ENCODE peak calls at places on chromosomes 13 and 19, in four cellular contexts. One of them, this sample, is unnamed.

GRCh38 chr13:27942972-27943371 is 23.2 kb downstream of the PDX1 start:
- DNase-seq in dorsolateral prefrontal cortex: no peak
- DNase-seq in A673: no peak
- DNase-seq in cardiac muscle cell: no peak
- DNase-seq in this sample: no peak

GRCh38 chr13:98385591-98385990 is 191.3 kb downstream of the STK24 start:
- DNase-seq in dorsolateral prefrontal cortex: no peak
- DNase-seq in cardiac muscle cell: no peak
- DNase-seq in A673: no peak
- DNase-seq in this sample: no peak

GRCh38 chr19:33064117-33064777 is 441 bp downstream of the RHPN2 start:
- DNase-seq in dorsolateral prefrontal cortex: no peak
- DNase-seq in A673: peak; percentile 46
- DNase-seq in cardiac muscle cell: peak; percentile 15
- DNase-seq in this sample: peak; percentile 86

GRCh38 chr13:94061316-94061715 is 418.2 kb downstream of the DCT start:
- DNase-seq in A673: no peak
- DNase-seq in cardiac muscle cell: no peak
- DNase-seq in dorsolateral prefrontal cortex: no peak
- DNase-seq in this sample: no peak

GRCh38 chr19:47284324-47284899 is 9.7 kb downstream of the INAFM1 start:
- DNase-seq in dorsolateral prefrontal cortex: no peak
- DNase-seq in A673: peak; percentile 79
- DNase-seq in cardiac muscle cell: peak; percentile 76
- DNase-seq in this sample: peak; percentile 75

GRCh38 chr19:47660435-47660832 is 51.5 kb downstream of the BICRA start:
- DNase-seq in A673: no peak
- DNase-seq in dorsolateral prefrontal cortex: no peak
- DNase-seq in cardiac muscle cell: no peak
- DNase-seq in this sample: peak; percentile 61

GRCh38 chr19:10891360-10892108 is 20.2 kb downstream of the CARM1 start:
- DNase-seq in dorsolateral prefrontal cortex: no peak
- DNase-seq in A673: no peak
- DNase-seq in cardiac muscle cell: peak; percentile 35
- DNase-seq in this sample: no peak

GRCh38 chr13:99610702-99611289 is 109.5 kb downstream of the TM9SF2 start:
- DNase-seq in A673: peak; percentile 32
- DNase-seq in cardiac muscle cell: no peak
- DNase-seq in dorsolateral prefrontal cortex: no peak
- DNase-seq in this sample: no peak

GRCh38 chr19:13993554-13994308 is 12.4 kb downstream of the RFX1 start:
- DNase-seq in A673: no peak
- DNase-seq in dorsolateral prefrontal cortex: no peak
- DNase-seq in cardiac muscle cell: no peak
- DNase-seq in this sample: no peak

GRCh38 chr13:52405767-52406494 is at the start of gene THSD1:
- DNase-seq in cardiac muscle cell: peak; percentile 52
- DNase-seq in A673: peak; percentile 22
- DNase-seq in dorsolateral prefrontal cortex: no peak
- DNase-seq in this sample: peak; percentile 34

GRCh38 chr19:52660981-52661380 is 22.8 kb upstream of the ZNF83 start:
- DNase-seq in cardiac muscle cell: no peak
- DNase-seq in A673: no peak
- DNase-seq in dorsolateral prefrontal cortex: no peak
- DNase-seq in this sample: no peak

GRCh38 chr13:28540612-28541011 is 45.7 kb upstream of the FLT1 start:
- DNase-seq in dorsolateral prefrontal cortex: no peak
- DNase-seq in A673: no peak
- DNase-seq in cardiac muscle cell: peak; percentile 31
- DNase-seq in this sample: no peak

GRCh38 chr13:47822036-47822435 is 179.0 kb downstream of the SUCLA2 start:
- DNase-seq in dorsolateral prefrontal cortex: no peak
- DNase-seq in A673: no peak
- DNase-seq in cardiac muscle cell: no peak
- DNase-seq in this sample: no peak

GRCh38 chr13:86087241-86087640 is 288.0 kb upstream of the SLITRK6 start:
- DNase-seq in A673: no peak
- DNase-seq in dorsolateral prefrontal cortex: no peak
- DNase-seq in cardiac muscle cell: no peak
- DNase-seq in this sample: no peak

GRCh38 chr13:37418490-37418889 is 180.1 kb downstream of the POSTN start:
- DNase-seq in dorsolateral prefrontal cortex: no peak
- DNase-seq in cardiac muscle cell: peak; percentile 10
- DNase-seq in A673: no peak
- DNase-seq in this sample: no peak

GRCh38 chr13:35988648-35989081 is 142.5 kb downstream of the DCLK1 start:
- DNase-seq in dorsolateral prefrontal cortex: no peak
- DNase-seq in cardiac muscle cell: peak; percentile 92
- DNase-seq in A673: peak; percentile 77
- DNase-seq in this sample: no peak

GRCh38 chr13:48334534-48335127 is 31.1 kb downstream of the RB1 start:
- DNase-seq in A673: peak; percentile 47
- DNase-seq in cardiac muscle cell: peak; percentile 61
- DNase-seq in dorsolateral prefrontal cortex: no peak
- DNase-seq in this sample: no peak

GRCh38 chr13:59982631-59983382 is 180.9 kb downstream of the DIAPH3 start:
- DNase-seq in dorsolateral prefrontal cortex: no peak
- DNase-seq in A673: no peak
- DNase-seq in cardiac muscle cell: peak; percentile 41
- DNase-seq in this sample: no peak

GRCh38 chr13:28012896-28013295 is 24.4 kb upstream of the URAD start:
- DNase-seq in dorsolateral prefrontal cortex: no peak
- DNase-seq in A673: no peak
- DNase-seq in cardiac muscle cell: no peak
- DNase-seq in this sample: no peak

GRCh38 chr13:106033634-106034033 is 501.8 kb downstream of the EFNB2 start:
- DNase-seq in dorsolateral prefrontal cortex: no peak
- DNase-seq in A673: peak; percentile 4
- DNase-seq in cardiac muscle cell: peak; percentile 87
- DNase-seq in this sample: no peak

GRCh38 chr19:56098731-56099577 is 22.1 kb downstream of the ZNF787 start:
- DNase-seq in A673: no peak
- DNase-seq in dorsolateral prefrontal cortex: no peak
- DNase-seq in cardiac muscle cell: no peak
- DNase-seq in this sample: no peak

GRCh38 chr13:93227280-93227905 is 786 bp downstream of the GPC6 start:
- DNase-seq in A673: peak; percentile 74
- DNase-seq in cardiac muscle cell: peak; percentile 70
- DNase-seq in dorsolateral prefrontal cortex: no peak
- DNase-seq in this sample: no peak

GRCh38 chr19:46546194-46546896 is 50.7 kb upstream of the PNMA8B start:
- DNase-seq in cardiac muscle cell: no peak
- DNase-seq in A673: peak; percentile 52
- DNase-seq in dorsolateral prefrontal cortex: peak; percentile 65
- DNase-seq in this sample: peak; percentile 83

GRCh38 chr13:52599853-52600603 is 42.2 kb upstream of the HNRNPA1L2 start:
- DNase-seq in A673: peak; percentile 14
- DNase-seq in cardiac muscle cell: peak; percentile 53
- DNase-seq in dorsolateral prefrontal cortex: no peak
- DNase-seq in this sample: no peak

GRCh38 chr13:32256243-32256642 is 58.9 kb downstream of the ZAR1L start:
- DNase-seq in cardiac muscle cell: no peak
- DNase-seq in A673: no peak
- DNase-seq in dorsolateral prefrontal cortex: no peak
- DNase-seq in this sample: no peak

GRCh38 chr13:99564389-99564788 is 63.1 kb downstream of the TM9SF2 start:
- DNase-seq in dorsolateral prefrontal cortex: no peak
- DNase-seq in cardiac muscle cell: no peak
- DNase-seq in A673: no peak
- DNase-seq in this sample: no peak

GRCh38 chr19:38267780-38268430 is 3.5 kb downstream of the SPINT2 start:
- DNase-seq in cardiac muscle cell: no peak
- DNase-seq in A673: no peak
- DNase-seq in dorsolateral prefrontal cortex: no peak
- DNase-seq in this sample: peak; percentile 68

GRCh38 chr19:15758379-15758778 is 20.6 kb downstream of the OR10H3 start:
- DNase-seq in cardiac muscle cell: no peak
- DNase-seq in dorsolateral prefrontal cortex: no peak
- DNase-seq in A673: no peak
- DNase-seq in this sample: no peak

GRCh38 chr19:47230122-47230920 is 678 bp downstream of the BBC3 start:
- DNase-seq in dorsolateral prefrontal cortex: peak; percentile 35
- DNase-seq in cardiac muscle cell: peak; percentile 51
- DNase-seq in A673: no peak
- DNase-seq in this sample: peak; percentile 86

GRCh38 chr19:47658431-47659383 is 49.8 kb downstream of the BICRA start:
- DNase-seq in cardiac muscle cell: peak; percentile 78
- DNase-seq in dorsolateral prefrontal cortex: no peak
- DNase-seq in A673: no peak
- DNase-seq in this sample: peak; percentile 52

GRCh38 chr13:20442370-20442769 is 83.3 kb downstream of the CRYL1 start:
- DNase-seq in dorsolateral prefrontal cortex: no peak
- DNase-seq in cardiac muscle cell: no peak
- DNase-seq in A673: no peak
- DNase-seq in this sample: no peak

GRCh38 chr13:88622362-88622973 is 951.3 kb downstream of the SLITRK5 start:
- DNase-seq in cardiac muscle cell: no peak
- DNase-seq in dorsolateral prefrontal cortex: no peak
- DNase-seq in A673: no peak
- DNase-seq in this sample: no peak

GRCh38 chr19:13156968-13157882 is 7.0 kb downstream of the IER2 start:
- DNase-seq in A673: no peak
- DNase-seq in cardiac muscle cell: no peak
- DNase-seq in dorsolateral prefrontal cortex: no peak
- DNase-seq in this sample: no peak

DNA sequence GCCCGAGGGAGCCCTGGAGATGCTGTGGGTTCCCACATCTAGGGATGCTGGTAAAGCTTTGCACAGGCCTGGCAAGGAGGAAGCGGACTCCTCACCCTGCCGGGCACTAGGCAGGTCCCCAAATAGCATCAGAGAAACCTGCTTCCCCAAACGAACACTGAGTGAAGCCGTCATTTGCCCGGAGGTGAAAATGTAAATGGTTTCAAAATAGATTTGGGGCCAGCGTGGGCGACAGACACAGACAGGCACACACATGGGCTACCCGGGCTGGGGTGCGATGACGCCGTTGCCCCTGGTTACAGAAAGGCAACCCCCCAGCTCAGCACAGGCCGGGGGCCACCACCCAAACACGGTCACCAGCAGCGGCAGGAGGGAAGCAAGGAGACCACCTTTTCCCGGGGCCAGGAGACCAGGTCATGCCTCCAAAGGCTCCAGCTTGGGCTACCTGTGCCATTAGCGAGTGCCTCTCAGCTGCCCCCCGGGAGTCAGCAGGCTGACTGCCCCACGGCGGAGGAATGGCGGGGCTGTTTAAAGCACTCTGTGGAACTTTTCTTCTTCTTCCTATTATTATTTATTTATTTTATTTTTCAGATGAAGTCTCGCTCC is 47.5 kb upstream of the NDUFS7 start:
- DNase-seq in A673: no peak
- DNase-seq in cardiac muscle cell: no peak
- DNase-seq in dorsolateral prefrontal cortex: no peak
- DNase-seq in this sample: no peak
- TF ChIP-seq CTCF in A673: no peak
- TF ChIP-seq CTCF in cardiac muscle cell: no peak
- TF ChIP-seq CTCF in dorsolateral prefrontal cortex: no peak
- TF ChIP-seq CTCF in this sample: no peak

DNA sequence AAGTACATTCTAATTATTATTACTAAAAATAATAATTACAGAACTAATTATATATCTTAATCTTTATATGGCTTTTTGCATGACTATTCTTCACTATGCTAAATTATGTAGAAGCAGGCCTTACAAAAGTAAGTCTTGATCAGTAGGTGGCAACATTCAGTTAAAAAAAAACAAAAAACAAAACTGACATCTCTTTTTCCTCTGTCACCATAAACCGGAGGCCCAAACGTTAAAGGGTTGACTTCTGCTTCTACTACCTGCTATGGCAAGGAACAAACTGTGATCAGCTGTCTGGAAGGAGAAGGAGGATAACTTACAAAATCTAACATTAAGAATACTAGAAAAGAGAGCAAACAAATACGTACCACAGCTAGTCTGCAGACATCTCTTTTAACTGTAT is 1525.6 kb downstream of the SLITRK1 start:
- DNase-seq in dorsolateral prefrontal cortex: no peak
- DNase-seq in cardiac muscle cell: peak; percentile 12
- DNase-seq in A673: peak; percentile 11
- DNase-seq in this sample: no peak
- TF ChIP-seq CTCF in dorsolateral prefrontal cortex: peak; percentile 53
- TF ChIP-seq CTCF in cardiac muscle cell: peak; percentile 12
- TF ChIP-seq CTCF in A673: peak; percentile 22
- TF ChIP-seq CTCF in this sample: no peak

GRCh38 chr13:113118328-113119021 is 4.1 kb upstream of the F10 start:
- DNase-seq in A673: no peak
- DNase-seq in dorsolateral prefrontal cortex: no peak
- DNase-seq in cardiac muscle cell: no peak
- DNase-seq in this sample: no peak

GRCh38 chr13:113119166-113119821 is 3.3 kb upstream of the F10 start:
- DNase-seq in A673: no peak
- DNase-seq in cardiac muscle cell: no peak
- DNase-seq in dorsolateral prefrontal cortex: no peak
- DNase-seq in this sample: no peak

GRCh38 chr13:113117335-113117872 is 5.2 kb upstream of the F10 start:
- DNase-seq in cardiac muscle cell: no peak
- DNase-seq in A673: no peak
- DNase-seq in dorsolateral prefrontal cortex: no peak
- DNase-seq in this sample: no peak

GRCh38 chr13:113116871-113117271 is 5.7 kb upstream of the F10 start:
- DNase-seq in dorsolateral prefrontal cortex: no peak
- DNase-seq in cardiac muscle cell: no peak
- DNase-seq in A673: no peak
- DNase-seq in this sample: no peak

GRCh38 chr13:113117956-113118327 is 4.7 kb upstream of the F10 start:
- DNase-seq in dorsolateral prefrontal cortex: no peak
- DNase-seq in A673: no peak
- DNase-seq in cardiac muscle cell: no peak
- DNase-seq in this sample: no peak
- TF ChIP-seq CTCF in dorsolateral prefrontal cortex: no peak
- TF ChIP-seq CTCF in A673: no peak
- TF ChIP-seq CTCF in cardiac muscle cell: no peak
- TF ChIP-seq CTCF in this sample: no peak

GRCh38 chr13:49690990-49691886 is at the start of gene EBPL:
- DNase-seq in A673: peak; percentile 94
- DNase-seq in cardiac muscle cell: peak; percentile 93
- DNase-seq in dorsolateral prefrontal cortex: peak; percentile 86
- DNase-seq in this sample: peak; percentile 91
- TF ChIP-seq CTCF in A673: no peak
- TF ChIP-seq CTCF in cardiac muscle cell: no peak
- TF ChIP-seq CTCF in dorsolateral prefrontal cortex: peak; percentile 17
- TF ChIP-seq CTCF in this sample: no peak

GRCh38 chr19:50536662-50537305 is 23.1 kb upstream of the ASPDH start:
- DNase-seq in A673: no peak
- DNase-seq in cardiac muscle cell: no peak
- DNase-seq in dorsolateral prefrontal cortex: peak; percentile 69
- DNase-seq in this sample: no peak
- TF ChIP-seq CTCF in A673: no peak
- TF ChIP-seq CTCF in cardiac muscle cell: no peak
- TF ChIP-seq CTCF in dorsolateral prefrontal cortex: no peak
- TF ChIP-seq CTCF in this sample: no peak

This sample was measured in Calu3.